ENCODE peak calls at places on chromosomes 16 and 17, in nine cellular contexts. O, L, X, K, B, Q, H, T and G are unnamed samples. For H3K4me1, the result is how much of the 10 kb centered on the place peaks cover.

GRCh38 chr17:65936013-65936412 is 255.9 kb downstream of the CEP112 start:
- DNase-seq in T (no peak), O (no peak), K (no peak), H (no peak), L (no peak), Q (no peak), B (no peak), X (no peak), G (no peak)

GRCh38 chr17:74008196-74008595 is 195.3 kb upstream of the RPL38 start:
- DNase-seq in K (peak), B (no peak), Q (no peak), H (no peak), L (peak), O (no peak), X (no peak), T (peak), G (no peak)

GRCh38 chr17:76200354-76200753 is 39.9 kb downstream of the RNF157 start:
- DNase-seq in X (no peak), H (no peak), K (no peak), B (no peak), O (no peak), T (no peak), Q (no peak), L (no peak), G (no peak)

GRCh38 chr16:14268073-14268472 is 197.0 kb downstream of the MRTFB start:
- DNase-seq in T (no peak), B (no peak), K (no peak), L (no peak), O (no peak), Q (no peak), H (no peak), X (no peak), G (no peak)

GRCh38 chr16:1984347-1985225 is 593 bp downstream of the GFER start:
- DNase-seq in H (no peak), X (no peak), O (no peak), K (no peak), Q (peak), T (peak), B (no peak), L (no peak), G (no peak)

GRCh38 chr16:89958068-89958467 is 9.5 kb downstream of the DEF8 start:
- DNase-seq in T (peak), B (no peak), Q (no peak), L (peak), X (peak), K (peak), O (no peak), H (no peak), G (peak)

GRCh38 chr17:19619705-19620325 is 28.7 kb upstream of the ALDH3A2 start:
- DNase-seq in B (no peak), H (no peak), T (no peak), L (peak), O (no peak), K (no peak), Q (no peak), X (no peak), G (no peak)

GRCh38 chr16:3948378-3948995 is 68.0 kb upstream of the CREBBP start:
- DNase-seq in K (no peak), O (no peak), Q (no peak), B (no peak), H (no peak), T (no peak), L (no peak), X (no peak), G (no peak)

GRCh38 chr16:13852827-13853226 is 67.1 kb upstream of the ERCC4 start:
- DNase-seq in B (no peak), H (no peak), O (no peak), X (no peak), L (no peak), Q (no peak), T (no peak), K (no peak), G (no peak)

GRCh38 chr16:69906838-69907301 is 44.3 kb upstream of the CLEC18A start:
- DNase-seq in Q (no peak), T (no peak), B (no peak), K (no peak), L (no peak), H (no peak), O (no peak), X (no peak), G (no peak)

DNA sequence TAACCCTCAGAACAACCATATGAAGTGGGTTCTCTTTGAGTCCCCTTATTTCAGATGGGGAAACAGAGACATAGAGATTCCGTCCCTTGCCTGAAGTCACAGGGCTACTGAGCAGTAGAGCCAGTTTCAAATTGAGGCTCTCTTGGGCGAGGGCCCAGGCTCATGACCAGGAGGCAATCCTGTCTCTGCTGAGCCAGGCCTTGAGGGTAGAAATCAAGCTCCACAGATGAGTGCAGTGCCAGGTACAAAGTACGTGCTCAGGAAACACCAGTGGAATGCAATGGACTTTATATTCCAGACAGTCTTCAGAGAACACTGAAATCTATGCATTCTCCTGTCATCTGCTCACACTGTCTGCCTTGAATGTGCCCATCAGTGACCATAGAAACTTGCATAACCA is 291.7 kb upstream of the MAF start:
- DNase-seq in O (no peak), L (no peak), H (no peak), B (no peak), K (no peak), T (no peak), Q (no peak), X (no peak), G (no peak)
- H3K4me1 ChIP-seq in O (under half), L (under half), H (under half), B (under half), K (under half), T (under half), Q (under half), X (under half), G (under half)

DNA sequence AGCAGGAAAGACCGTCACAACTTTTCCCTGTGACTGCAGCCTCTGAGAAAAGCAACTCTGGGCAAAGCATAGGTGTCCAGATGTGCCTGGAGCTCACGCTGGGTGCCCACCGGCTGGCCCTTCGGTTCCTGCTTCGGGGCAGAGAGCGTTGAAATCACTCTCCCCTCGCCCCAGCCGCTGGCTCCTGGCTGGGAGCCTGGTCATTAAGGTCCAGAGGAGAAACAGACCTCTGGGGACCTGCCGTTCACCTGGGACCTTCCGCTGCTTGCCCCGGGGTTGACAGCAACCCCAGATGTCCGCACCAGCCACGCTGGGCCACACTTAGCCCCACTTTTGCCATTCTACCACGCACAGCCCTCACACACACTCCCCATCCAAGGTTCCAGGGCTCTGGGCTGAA is 13.1 kb downstream of the MRM3 start:
- DNase-seq in H (no peak), Q (no peak), L (no peak), O (no peak), K (no peak), T (no peak), B (peak), X (no peak), G (no peak)
- H3K27ac ChIP-seq in H (peak), Q (peak), L (no peak), O (peak), K (peak), T (no peak), B (peak), X (peak), G (no peak)

GRCh38 chr16:22207715-22208360 is 1.8 kb downstream of the EEF2K start:
- DNase-seq in Q (no peak), O (no peak), B (no peak), T (no peak), X (no peak), K (no peak), H (no peak), L (no peak), G (no peak)

GRCh38 chr16:22206847-22207714 is 1.0 kb downstream of the EEF2K start:
- DNase-seq in H (peak), O (peak), B (peak), T (peak), L (peak), K (peak), Q (peak), X (peak), G (peak)

GRCh38 chr16:22204091-22204655 is 1.9 kb upstream of the EEF2K start:
- DNase-seq in B (no peak), O (no peak), Q (no peak), X (no peak), H (no peak), K (no peak), L (no peak), T (no peak), G (no peak)

GRCh38 chr16:22206013-22206846 is at the start of gene EEF2K:
- DNase-seq in Q (peak), O (peak), B (peak), T (peak), H (peak), K (peak), L (peak), X (peak), G (peak)

DNA sequence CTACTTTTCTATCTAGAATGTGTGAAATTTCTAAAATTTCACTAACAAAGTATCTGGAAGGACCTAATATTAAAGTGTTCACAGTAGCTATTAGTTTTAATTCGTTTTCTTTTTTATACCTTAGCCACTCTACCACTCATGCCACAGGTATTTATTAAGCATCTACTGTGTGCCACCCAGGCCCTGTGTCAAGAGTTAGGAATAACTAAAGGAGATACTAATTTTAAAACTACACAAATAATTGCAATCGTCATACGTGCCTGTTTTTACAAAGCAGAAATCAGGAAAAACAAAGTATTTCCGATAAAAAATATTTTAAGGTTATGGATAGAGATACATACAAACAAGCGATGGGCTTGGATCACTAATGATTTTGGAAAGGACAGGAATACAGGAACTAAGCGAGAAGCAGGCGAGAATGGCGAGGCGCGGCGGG is 483 bp upstream of the EEF2K start:
- DNase-seq in O (no peak), H (no peak), X (no peak), L (no peak), T (no peak), B (no peak), Q (no peak), K (no peak), G (no peak)
- TF ChIP-seq POLR2A in O (no peak), H (no peak), X (no peak), L (no peak), T (no peak), B (no peak), Q (no peak), K (no peak), G (no peak)

GRCh38 chr17:17824119-17824779 is 12.5 kb downstream of the SREBF1 start:
- DNase-seq in L (peak), T (peak), H (no peak), B (no peak), O (no peak), X (no peak), K (peak), Q (no peak), G (no peak)
- H3K4me1 ChIP-seq in L (half or more), T (half or more), H (half or more), B (half or more), O (under half), X (under half), K (under half), Q (half or more), G (half or more)

GRCh38 chr17:78915872-78916632 is 9.1 kb downstream of the TIMP2 start:
- DNase-seq in Q (no peak), T (peak), H (no peak), O (no peak), X (peak), B (peak), L (peak), K (no peak), G (peak)

GRCh38 chr17:78918979-78919378 is 6.2 kb downstream of the TIMP2 start:
- DNase-seq in Q (no peak), O (no peak), K (no peak), H (no peak), L (no peak), T (no peak), X (no peak), B (no peak), G (no peak)

GRCh38 chr17:78920528-78920927 is 4.7 kb downstream of the TIMP2 start:
- DNase-seq in Q (no peak), B (no peak), T (no peak), H (no peak), X (no peak), K (no peak), L (no peak), O (no peak), G (no peak)

GRCh38 chr17:78919816-78920516 is 5.2 kb downstream of the TIMP2 start:
- DNase-seq in B (no peak), O (no peak), X (no peak), K (no peak), L (no peak), Q (no peak), T (no peak), H (no peak), G (no peak)

GRCh38 chr17:78917451-78918307 is 7.5 kb downstream of the TIMP2 start:
- DNase-seq in X (no peak), T (no peak), L (no peak), O (no peak), H (no peak), B (no peak), K (no peak), Q (no peak), G (no peak)
- H3K27ac ChIP-seq in X (no peak), T (no peak), L (peak), O (peak), H (peak), B (peak), K (no peak), Q (no peak), G (no peak)

GRCh38 chr17:17780941-17781590 is 55.7 kb downstream of the SREBF1 start:
- DNase-seq in Q (no peak), H (no peak), O (peak), B (peak), L (peak), T (peak), X (no peak), K (peak), G (peak)
- TF ChIP-seq POLR2A in Q (no peak), H (no peak), O (no peak), B (no peak), L (no peak), T (no peak), X (no peak), K (no peak), G (no peak)

DNA sequence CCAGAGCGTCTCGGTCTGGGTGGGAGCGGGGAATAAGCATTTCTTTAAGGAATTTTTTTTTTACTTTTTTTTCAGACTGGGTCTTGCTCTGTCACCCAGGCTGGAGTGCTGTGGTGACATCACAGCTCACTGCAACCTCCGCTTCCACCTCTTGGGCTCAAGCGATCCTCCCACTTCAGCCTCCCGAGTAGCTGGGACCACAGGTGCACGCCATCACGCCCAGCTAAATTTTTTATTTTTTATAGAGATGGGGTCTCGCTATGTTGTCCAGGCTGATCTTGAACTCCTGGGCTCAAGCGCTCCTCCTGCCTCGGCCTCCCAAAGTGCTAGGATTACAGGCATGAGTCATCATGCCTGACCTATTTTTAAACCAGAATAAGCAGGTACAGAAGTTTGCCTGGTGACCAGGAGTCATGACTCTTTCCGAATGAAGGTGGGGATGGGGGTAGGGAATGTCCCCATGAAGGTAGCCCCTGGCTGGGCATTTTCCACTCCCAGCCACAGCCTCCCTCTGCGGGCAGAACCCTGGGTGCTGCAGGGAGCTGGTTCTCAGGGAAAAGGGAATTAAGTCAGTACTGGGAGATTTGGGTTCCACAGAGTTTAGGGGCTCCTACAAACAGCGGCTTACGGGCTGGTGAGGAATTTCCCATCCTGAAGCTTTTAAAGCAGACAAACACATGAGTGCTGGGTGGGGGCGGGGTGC is 48.3 kb downstream of the TBC1D16 start:
- DNase-seq in B (no peak), O (no peak), K (no peak), H (no peak), T (no peak), Q (peak), L (no peak), X (no peak), G (no peak)
- H3K4me1 ChIP-seq in B (half or more), O (under half), K (under half), H (under half), T (under half), Q (half or more), L (half or more), X (under half), G (under half)